ENCODE peak calls at places on chromosomes 1 and 21, in seven cellular contexts. M is BE2C, V is stomach, C is lower leg skin, G is left ventricle myocardium inferior, L is right atrium auricular region, R is BJ. W is an unnamed sample.

GRCh38 chr1:67874501-67875111 is 41.3 kb upstream of the GNG12 start:
- DNase-seq in M (no peak), V (no peak), C (no peak), G (no peak), L (no peak), R (no peak), W (no peak)

GRCh38 chr1:183143576-183144315 is 42.3 kb upstream of the LAMC2 start:
- DNase-seq in M (no peak), V (no peak), C (no peak), G (no peak), L (no peak), R (no peak), W (no peak)

GRCh38 chr1:8408151-8408839 is 90.4 kb downstream of the SLC45A1 start:
- DNase-seq in M (no peak), V (peak), C (peak), G (peak), L (peak), R (no peak), W (no peak)

GRCh38 chr1:40665335-40666171 is at the start of gene RIMS3:
- DNase-seq in M (peak), V (peak), C (peak), G (peak), L (peak), R (no peak), W (peak)

GRCh38 chr21:31667639-31668038 is 8.1 kb downstream of the SOD1 start:
- DNase-seq in M (no peak), V (no peak), C (no peak), G (no peak), L (no peak), R (no peak), W (no peak)

GRCh38 chr1:207867136-207868081 is 43.5 kb downstream of the CD34 start:
- DNase-seq in M (no peak), V (peak), C (peak), G (peak), L (no peak), R (no peak), W (peak)

GRCh38 chr1:51859333-51859732 is 19.2 kb downstream of the NRDC start:
- DNase-seq in M (no peak), V (no peak), C (no peak), G (no peak), L (no peak), R (no peak), W (no peak)

GRCh38 chr1:205537386-205538018 is 33.0 kb downstream of the CDK18 start:
- DNase-seq in M (peak), V (no peak), C (peak), G (no peak), L (no peak), R (peak), W (no peak)

GRCh38 chr1:226702318-226702956 is 36.6 kb downstream of the ITPKB start:
- DNase-seq in M (no peak), V (no peak), C (no peak), G (no peak), L (peak), R (no peak), W (no peak)

GRCh38 chr1:63322248-63322943 is at the start of gene FOXD3:
- DNase-seq in M (peak), V (peak), C (peak), G (peak), L (peak), R (no peak), W (no peak)

GRCh38 chr1:3684031-3684430 is 31.7 kb downstream of the TP73 start:
- DNase-seq in M (no peak), V (peak), C (no peak), G (no peak), L (no peak), R (no peak), W (no peak)

GRCh38 chr1:233673146-233673946 is 59.4 kb downstream of the KCNK1 start:
- DNase-seq in M (no peak), V (no peak), C (no peak), G (no peak), L (no peak), R (no peak), W (peak)

GRCh38 chr1:41657679-41658078 is 173.2 kb upstream of the EDN2 start:
- DNase-seq in M (no peak), V (no peak), C (peak), G (no peak), L (no peak), R (no peak), W (no peak)

DNA sequence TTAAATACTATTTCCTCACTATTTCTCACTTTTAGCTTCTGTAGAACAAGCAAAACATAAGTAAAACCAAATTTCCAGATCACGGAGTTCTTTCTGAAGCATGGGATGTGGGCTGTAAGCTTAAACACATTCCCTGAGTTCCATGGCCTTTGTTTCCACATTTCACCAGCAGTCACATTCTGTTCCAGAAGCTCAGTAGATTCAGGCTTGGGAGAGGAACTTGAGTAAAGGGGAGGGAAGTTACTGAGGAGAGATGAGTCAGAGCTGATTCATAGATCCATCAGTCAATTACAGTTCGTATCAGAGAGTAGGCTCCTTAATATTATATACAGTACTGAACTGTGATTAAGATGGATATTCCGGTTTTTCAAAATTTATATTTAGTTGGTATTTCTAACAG is 614.2 kb downstream of the NCAM2 start:
- DNase-seq in M (no peak), V (no peak), C (no peak), G (no peak), L (no peak), R (peak), W (no peak)
- TF ChIP-seq CTCF in M (no peak), V (no peak), C (no peak), G (no peak), L (no peak), R (no peak), W (no peak)

GRCh38 chr1:103106426-103107321 is 1.6 kb downstream of the COL11A1 start:
- DNase-seq in M (peak), V (no peak), C (peak), G (no peak), L (no peak), R (no peak), W (peak)
- TF ChIP-seq CTCF in M (peak), V (no peak), C (no peak), G (peak), L (peak), R (peak), W (peak)

DNA sequence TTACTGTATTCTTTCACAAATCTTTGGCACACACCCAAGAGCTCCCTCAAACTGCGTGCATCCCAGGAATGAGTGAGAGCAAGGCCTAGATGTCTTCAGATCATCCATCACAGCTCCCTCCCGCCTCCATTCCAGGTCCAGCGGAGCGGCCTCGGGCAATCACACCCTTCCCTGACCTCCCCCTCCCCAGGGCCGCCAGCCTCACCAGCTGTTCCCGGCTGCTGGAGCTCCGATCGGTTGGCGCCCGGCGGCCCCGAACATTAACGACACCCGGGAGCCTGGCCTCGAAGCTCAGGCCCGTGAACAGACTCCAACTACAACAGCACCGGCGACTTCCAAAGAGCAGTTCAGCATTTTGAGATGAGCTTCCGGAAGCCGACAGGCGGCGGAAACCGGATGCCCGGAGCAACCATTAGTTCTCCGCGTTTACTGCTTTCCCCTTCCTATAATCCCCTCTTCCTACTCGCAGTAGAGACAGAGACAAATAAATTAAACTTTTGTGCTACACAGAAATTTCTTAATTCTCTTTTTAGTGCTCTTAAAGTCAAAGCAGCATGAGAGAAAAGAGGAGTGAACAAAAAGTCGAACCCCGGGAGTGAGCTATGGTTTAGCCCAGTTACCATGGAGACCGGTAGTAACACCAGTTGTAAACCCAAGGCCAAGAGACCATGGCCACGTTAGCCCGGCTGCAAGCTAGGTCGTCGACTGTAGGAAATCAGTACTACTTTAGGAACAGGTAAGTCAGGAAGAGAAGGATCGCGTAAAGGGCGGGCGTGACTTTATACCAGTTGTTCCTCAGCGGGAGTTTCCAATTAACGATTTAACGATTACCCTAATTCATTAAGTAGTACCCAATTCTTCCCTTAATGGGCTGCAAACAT is at the start of the genes GPATCH2 and SPATA17:
- DNase-seq in M (peak), V (peak), C (peak), G (peak), L (peak), R (peak), W (peak)
- TF ChIP-seq CTCF in M (peak), V (no peak), C (no peak), G (peak), L (peak), R (peak), W (no peak)

GRCh38 chr21:25563399-25564116 is 43.7 kb downstream of the MRPL39 start:
- DNase-seq in M (no peak), V (no peak), C (no peak), G (no peak), L (no peak), R (no peak), W (no peak)

GRCh38 chr21:25560151-25560783 is 47.0 kb downstream of the MRPL39 start:
- DNase-seq in M (no peak), V (no peak), C (no peak), G (no peak), L (no peak), R (no peak), W (no peak)

GRCh38 chr21:25562660-25563059 is 44.6 kb downstream of the MRPL39 start:
- DNase-seq in M (no peak), V (no peak), C (no peak), G (no peak), L (no peak), R (no peak), W (no peak)

GRCh38 chr21:25564349-25564948 is 42.8 kb downstream of the MRPL39 start:
- DNase-seq in M (no peak), V (no peak), C (no peak), G (no peak), L (no peak), R (no peak), W (no peak)

DNA sequence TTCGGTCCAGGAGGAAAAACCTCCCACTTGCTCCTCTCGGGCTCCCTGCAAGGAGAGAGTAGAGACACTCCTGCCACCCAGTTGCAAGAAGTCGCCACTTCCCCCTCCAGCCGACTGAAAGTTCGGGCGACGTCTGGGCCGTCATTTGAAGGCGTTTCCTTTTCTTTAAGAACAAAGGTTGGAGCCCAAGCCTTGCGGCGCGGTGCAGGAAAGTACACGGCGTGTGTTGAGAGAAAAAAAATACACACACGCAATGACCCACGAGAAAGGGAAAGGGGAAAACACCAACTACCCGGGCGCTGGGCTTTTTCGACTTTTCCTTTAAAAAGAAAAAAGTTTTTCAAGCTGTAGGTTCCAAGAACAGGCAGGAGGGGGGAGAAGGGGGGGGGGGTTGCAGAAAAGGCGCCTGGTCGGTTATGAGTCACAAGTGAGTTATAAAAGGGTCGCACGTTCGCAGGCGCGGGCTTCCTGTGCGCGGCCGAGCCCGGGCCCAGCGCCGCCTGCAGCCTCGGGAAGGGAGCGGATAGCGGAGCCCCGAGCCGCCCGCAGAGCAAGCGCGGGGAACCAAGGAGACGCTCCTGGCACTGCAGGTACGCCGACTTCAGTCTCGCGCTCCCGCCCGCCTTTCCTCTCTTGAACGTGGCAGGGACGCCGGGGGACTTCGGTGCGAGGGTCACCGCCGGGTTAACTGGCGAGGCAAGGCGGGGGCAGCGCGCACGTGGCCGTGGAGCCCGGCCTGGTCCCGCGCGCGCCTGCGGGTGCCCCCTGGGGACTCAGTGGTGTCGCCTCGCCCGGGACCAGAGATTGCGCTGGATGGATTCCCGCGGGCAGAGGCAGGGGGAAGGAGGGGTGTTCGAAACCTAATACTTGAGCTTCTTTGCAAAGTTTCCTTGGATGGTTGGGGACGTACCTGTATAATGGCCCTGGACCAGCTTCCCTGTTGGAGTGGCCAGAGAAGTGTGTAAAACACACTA is 45.3 kb downstream of the MRPL39 start:
- DNase-seq in M (peak), V (peak), C (peak), G (peak), L (peak), R (peak), W (peak)
- TF ChIP-seq CTCF in M (no peak), V (no peak), C (no peak), G (peak), L (peak), R (peak), W (peak)